ENCODE peak calls at places on chromosome 14, in six cellular contexts. One of them, this sample, is unnamed.

GRCh38 chr14:97299661-97300060 is 502.5 kb downstream of the VRK1 start:
- DNase-seq in stimulated activated naive CD4-positive, alpha-beta T cell: no peak
- DNase-seq in NCI-H510A: no peak
- DNase-seq in CD8-positive, alpha-beta T cell: peak
- DNase-seq in AG09309: no peak
- DNase-seq in WERI-Rb-1: no peak
- DNase-seq in this sample: peak

GRCh38 chr14:58298880-58299664 is 717 bp downstream of the ARID4A start:
- DNase-seq in stimulated activated naive CD4-positive, alpha-beta T cell: peak
- DNase-seq in NCI-H510A: no peak
- DNase-seq in CD8-positive, alpha-beta T cell: peak
- DNase-seq in AG09309: no peak
- DNase-seq in WERI-Rb-1: peak
- DNase-seq in this sample: peak

GRCh38 chr14:92693998-92694780 is 54.2 kb downstream of the LGMN start:
- DNase-seq in stimulated activated naive CD4-positive, alpha-beta T cell: no peak
- DNase-seq in NCI-H510A: peak
- DNase-seq in CD8-positive, alpha-beta T cell: no peak
- DNase-seq in AG09309: no peak
- DNase-seq in WERI-Rb-1: no peak
- DNase-seq in this sample: no peak

GRCh38 chr14:77653473-77653872 is 37.0 kb upstream of the SPTLC2 start:
- DNase-seq in stimulated activated naive CD4-positive, alpha-beta T cell: no peak
- DNase-seq in NCI-H510A: no peak
- DNase-seq in CD8-positive, alpha-beta T cell: no peak
- DNase-seq in AG09309: no peak
- DNase-seq in WERI-Rb-1: no peak
- DNase-seq in this sample: no peak

GRCh38 chr14:22803575-22803974 is 11.7 kb downstream of the SLC7A7 start:
- DNase-seq in stimulated activated naive CD4-positive, alpha-beta T cell: no peak
- DNase-seq in NCI-H510A: no peak
- DNase-seq in CD8-positive, alpha-beta T cell: no peak
- DNase-seq in AG09309: no peak
- DNase-seq in WERI-Rb-1: no peak
- DNase-seq in this sample: no peak

GRCh38 chr14:74582910-74583581 is 29.0 kb downstream of the LTBP2 start:
- DNase-seq in stimulated activated naive CD4-positive, alpha-beta T cell: no peak
- DNase-seq in NCI-H510A: no peak
- DNase-seq in CD8-positive, alpha-beta T cell: no peak
- DNase-seq in AG09309: no peak
- DNase-seq in WERI-Rb-1: no peak
- DNase-seq in this sample: no peak

GRCh38 chr14:33617154-33617553 is 333.7 kb downstream of the EGLN3 start:
- DNase-seq in stimulated activated naive CD4-positive, alpha-beta T cell: no peak
- DNase-seq in NCI-H510A: peak
- DNase-seq in CD8-positive, alpha-beta T cell: no peak
- DNase-seq in AG09309: peak
- DNase-seq in WERI-Rb-1: no peak
- DNase-seq in this sample: no peak

GRCh38 chr14:68377459-68377858 is 415.4 kb downstream of the ZFP36L1 start:
- DNase-seq in stimulated activated naive CD4-positive, alpha-beta T cell: no peak
- DNase-seq in NCI-H510A: no peak
- DNase-seq in CD8-positive, alpha-beta T cell: no peak
- DNase-seq in AG09309: no peak
- DNase-seq in WERI-Rb-1: peak
- DNase-seq in this sample: no peak

GRCh38 chr14:61128382-61129167 is 147.5 kb downstream of the SLC38A6 start:
- DNase-seq in stimulated activated naive CD4-positive, alpha-beta T cell: no peak
- DNase-seq in NCI-H510A: no peak
- DNase-seq in CD8-positive, alpha-beta T cell: no peak
- DNase-seq in AG09309: no peak
- DNase-seq in WERI-Rb-1: no peak
- DNase-seq in this sample: no peak

GRCh38 chr14:97894552-97894951 is 1097.4 kb downstream of the VRK1 start:
- DNase-seq in stimulated activated naive CD4-positive, alpha-beta T cell: no peak
- DNase-seq in NCI-H510A: no peak
- DNase-seq in CD8-positive, alpha-beta T cell: no peak
- DNase-seq in AG09309: no peak
- DNase-seq in WERI-Rb-1: no peak
- DNase-seq in this sample: no peak